ENCODE peak calls at places on chromosomes 11 and 22, in eight cellular contexts. S, R, V, N, C, J, B and M are unnamed samples.

GRCh38 chr22:36924151-36924698 is 10.8 kb downstream of the CSF2RB start:
- DNase-seq in S (no peak), R (no peak), V (no peak), N (no peak), C (no peak), J (no peak), B (no peak), M (no peak)

GRCh38 chr11:119722281-119722794 is 6.7 kb downstream of the NECTIN1 start:
- DNase-seq in S (no peak), R (no peak), V (no peak), N (no peak), C (no peak), J (no peak), B (no peak), M (no peak)

GRCh38 chr11:85884581-85885021 is 29.4 kb downstream of the CCDC83 start:
- DNase-seq in S (no peak), R (no peak), V (peak; percentile 20), N (no peak), C (no peak), J (peak; percentile 46), B (no peak), M (no peak)

GRCh38 chr11:32437406-32438345 is 2.3 kb upstream of the WT1 start:
- DNase-seq in S (no peak), R (no peak), V (no peak), N (no peak), C (no peak), J (no peak), B (no peak), M (no peak)

GRCh38 chr22:49969751-49970527 is 9.4 kb downstream of the PIM3 start:
- DNase-seq in S (peak; percentile 15), R (no peak), V (no peak), N (no peak), C (peak; percentile 13), J (no peak), B (peak; percentile 23), M (no peak)

GRCh38 chr22:42964994-42965699 is 49.8 kb downstream of the PACSIN2 start:
- DNase-seq in S (no peak), R (no peak), V (peak; percentile 29), N (no peak), C (no peak), J (no peak), B (no peak), M (peak; percentile 11)

GRCh38 chr11:128848815-128849455 is 18.2 kb downstream of the KCNJ1 start:
- DNase-seq in S (peak; percentile 70), R (peak; percentile 48), V (peak; percentile 57), N (no peak), C (peak; percentile 51), J (no peak), B (peak; percentile 70), M (peak; percentile 52)

GRCh38 chr11:23278121-23278520 is 417.8 kb upstream of the CCDC179 start:
- DNase-seq in S (no peak), R (no peak), V (peak; percentile 9), N (peak; percentile 58), C (no peak), J (no peak), B (no peak), M (no peak)

GRCh38 chr11:118610773-118611432 is 3.5 kb downstream of the PHLDB1 start:
- DNase-seq in S (no peak), R (peak; percentile 78), V (peak; percentile 61), N (no peak), C (peak; percentile 85), J (peak; percentile 67), B (peak; percentile 85), M (peak; percentile 84)

GRCh38 chr11:120324932-120325810 is at the start of gene TLCD5:
- DNase-seq in S (peak; percentile 92), R (no peak), V (peak; percentile 63), N (no peak), C (peak; percentile 70), J (peak; percentile 47), B (peak; percentile 80), M (peak; percentile 30)

GRCh38 chr11:12769834-12770345 is 95.7 kb downstream of the TEAD1 start:
- DNase-seq in S (no peak), R (no peak), V (peak; percentile 71), N (peak; percentile 70), C (no peak), J (peak; percentile 86), B (no peak), M (no peak)

GRCh38 chr22:37627545-37627944 is 11.9 kb upstream of the SH3BP1 start:
- DNase-seq in S (no peak), R (no peak), V (no peak), N (no peak), C (no peak), J (no peak), B (no peak), M (no peak)

GRCh38 chr11:15073361-15074205 is at the start of gene CALCB:
- DNase-seq in S (peak; percentile 19), R (no peak), V (no peak), N (no peak), C (no peak), J (no peak), B (peak; percentile 39), M (no peak)

GRCh38 chr11:70090989-70091388 is 12.9 kb downstream of the ANO1 start:
- DNase-seq in S (no peak), R (no peak), V (no peak), N (no peak), C (peak; percentile 69), J (no peak), B (peak; percentile 58), M (no peak)

GRCh38 chr11:116928102-116928777 is 90.8 kb upstream of the APOA1 start:
- DNase-seq in S (no peak), R (no peak), V (no peak), N (no peak), C (no peak), J (no peak), B (no peak), M (no peak)

GRCh38 chr11:134063991-134064747 is 4.7 kb upstream of the JAM3 start:
- DNase-seq in S (no peak), R (no peak), V (no peak), N (no peak), C (no peak), J (no peak), B (no peak), M (no peak)

GRCh38 chr22:46052801-46053562 is 76.0 kb upstream of the WNT7B start:
- DNase-seq in S (peak; percentile 49), R (no peak), V (no peak), N (no peak), C (peak; percentile 54), J (peak; percentile 43), B (peak; percentile 58), M (no peak)